ENCODE peak calls at places on chromosome 19, in nine cellular contexts. One of them, this sample, is unnamed.
A peak's percentile ranks its signal among the peaks of the same experiment; 100 is the strongest.

GRCh38 chr19:41344162-41344561 is 9.6 kb downstream of the TGFB1 start:
- DNase-seq in brain microvascular endothelial cell: no peak
- DNase-seq in stimulated activated CD8-positive, alpha-beta memory T cell treated with anti-CD3 and anti-CD28 coated beads, Interleukin-15, amount 100 ng/mL, for 1 hour: no peak
- DNase-seq in tibial artery: no peak
- DNase-seq in left cardiac atrium: no peak
- DNase-seq in heart left ventricle: no peak
- DNase-seq in activated CD4-positive, CD25-positive, alpha-beta regulatory T cell treated with anti-CD3 and anti-CD28 coated beads, Interleukin-2, amount 50 U/mL, for 16 hours: no peak
- DNase-seq in testis: no peak
- DNase-seq in GOT3: no peak
- DNase-seq in this sample: no peak

GRCh38 chr19:23996549-23996948 is 81.9 kb downstream of the ZNF726 start:
- DNase-seq in left cardiac atrium: no peak
- DNase-seq in GOT3: no peak
- DNase-seq in heart left ventricle: no peak
- DNase-seq in activated CD4-positive, CD25-positive, alpha-beta regulatory T cell treated with anti-CD3 and anti-CD28 coated beads, Interleukin-2, amount 50 U/mL, for 16 hours: no peak
- DNase-seq in tibial artery: no peak
- DNase-seq in testis: peak; percentile 17
- DNase-seq in brain microvascular endothelial cell: no peak
- DNase-seq in stimulated activated CD8-positive, alpha-beta memory T cell treated with anti-CD3 and anti-CD28 coated beads, Interleukin-15, amount 100 ng/mL, for 1 hour: no peak
- DNase-seq in this sample: no peak

GRCh38 chr19:31220540-31220939 is 128.7 kb downstream of the TSHZ3 start:
- DNase-seq in testis: no peak
- DNase-seq in brain microvascular endothelial cell: no peak
- DNase-seq in heart left ventricle: no peak
- DNase-seq in left cardiac atrium: no peak
- DNase-seq in activated CD4-positive, CD25-positive, alpha-beta regulatory T cell treated with anti-CD3 and anti-CD28 coated beads, Interleukin-2, amount 50 U/mL, for 16 hours: no peak
- DNase-seq in stimulated activated CD8-positive, alpha-beta memory T cell treated with anti-CD3 and anti-CD28 coated beads, Interleukin-15, amount 100 ng/mL, for 1 hour: no peak
- DNase-seq in tibial artery: no peak
- DNase-seq in GOT3: no peak
- DNase-seq in this sample: no peak

GRCh38 chr19:35991731-35992450 is 3.1 kb upstream of the SDHAF1 start:
- DNase-seq in activated CD4-positive, CD25-positive, alpha-beta regulatory T cell treated with anti-CD3 and anti-CD28 coated beads, Interleukin-2, amount 50 U/mL, for 16 hours: no peak
- DNase-seq in testis: no peak
- DNase-seq in stimulated activated CD8-positive, alpha-beta memory T cell treated with anti-CD3 and anti-CD28 coated beads, Interleukin-15, amount 100 ng/mL, for 1 hour: no peak
- DNase-seq in GOT3: no peak
- DNase-seq in brain microvascular endothelial cell: no peak
- DNase-seq in left cardiac atrium: no peak
- DNase-seq in heart left ventricle: no peak
- DNase-seq in tibial artery: no peak
- DNase-seq in this sample: no peak

GRCh38 chr19:35153701-35154534 is 617 bp upstream of the FXYD5 start:
- DNase-seq in activated CD4-positive, CD25-positive, alpha-beta regulatory T cell treated with anti-CD3 and anti-CD28 coated beads, Interleukin-2, amount 50 U/mL, for 16 hours: peak; percentile 40
- DNase-seq in testis: no peak
- DNase-seq in stimulated activated CD8-positive, alpha-beta memory T cell treated with anti-CD3 and anti-CD28 coated beads, Interleukin-15, amount 100 ng/mL, for 1 hour: peak; percentile 46
- DNase-seq in tibial artery: no peak
- DNase-seq in GOT3: no peak
- DNase-seq in brain microvascular endothelial cell: no peak
- DNase-seq in heart left ventricle: peak; percentile 79
- DNase-seq in left cardiac atrium: peak; percentile 56
- DNase-seq in this sample: no peak

GRCh38 chr19:43636121-43636683 is 3.4 kb downstream of the CADM4 start:
- DNase-seq in testis: no peak
- DNase-seq in brain microvascular endothelial cell: no peak
- DNase-seq in GOT3: no peak
- DNase-seq in activated CD4-positive, CD25-positive, alpha-beta regulatory T cell treated with anti-CD3 and anti-CD28 coated beads, Interleukin-2, amount 50 U/mL, for 16 hours: no peak
- DNase-seq in tibial artery: no peak
- DNase-seq in left cardiac atrium: no peak
- DNase-seq in heart left ventricle: no peak
- DNase-seq in stimulated activated CD8-positive, alpha-beta memory T cell treated with anti-CD3 and anti-CD28 coated beads, Interleukin-15, amount 100 ng/mL, for 1 hour: no peak
- DNase-seq in this sample: no peak

GRCh38 chr19:31821346-31821745 is 472.1 kb upstream of the TSHZ3 start:
- DNase-seq in left cardiac atrium: no peak
- DNase-seq in stimulated activated CD8-positive, alpha-beta memory T cell treated with anti-CD3 and anti-CD28 coated beads, Interleukin-15, amount 100 ng/mL, for 1 hour: no peak
- DNase-seq in testis: no peak
- DNase-seq in heart left ventricle: no peak
- DNase-seq in activated CD4-positive, CD25-positive, alpha-beta regulatory T cell treated with anti-CD3 and anti-CD28 coated beads, Interleukin-2, amount 50 U/mL, for 16 hours: no peak
- DNase-seq in tibial artery: no peak
- DNase-seq in GOT3: no peak
- DNase-seq in brain microvascular endothelial cell: no peak
- DNase-seq in this sample: no peak

GRCh38 chr19:16180611-16181010 is 4.6 kb upstream of the FAM32A start:
- DNase-seq in heart left ventricle: no peak
- DNase-seq in GOT3: no peak
- DNase-seq in activated CD4-positive, CD25-positive, alpha-beta regulatory T cell treated with anti-CD3 and anti-CD28 coated beads, Interleukin-2, amount 50 U/mL, for 16 hours: no peak
- DNase-seq in left cardiac atrium: no peak
- DNase-seq in brain microvascular endothelial cell: peak; percentile 58
- DNase-seq in testis: no peak
- DNase-seq in tibial artery: no peak
- DNase-seq in stimulated activated CD8-positive, alpha-beta memory T cell treated with anti-CD3 and anti-CD28 coated beads, Interleukin-15, amount 100 ng/mL, for 1 hour: no peak
- DNase-seq in this sample: no peak

GRCh38 chr19:38115264-38115802 is 108.7 kb downstream of the DPF1 start:
- DNase-seq in left cardiac atrium: no peak
- DNase-seq in stimulated activated CD8-positive, alpha-beta memory T cell treated with anti-CD3 and anti-CD28 coated beads, Interleukin-15, amount 100 ng/mL, for 1 hour: no peak
- DNase-seq in heart left ventricle: no peak
- DNase-seq in tibial artery: no peak
- DNase-seq in brain microvascular endothelial cell: no peak
- DNase-seq in activated CD4-positive, CD25-positive, alpha-beta regulatory T cell treated with anti-CD3 and anti-CD28 coated beads, Interleukin-2, amount 50 U/mL, for 16 hours: no peak
- DNase-seq in GOT3: no peak
- DNase-seq in testis: no peak
- DNase-seq in this sample: no peak

GRCh38 chr19:19550454-19550842 is 12.4 kb downstream of the CILP2 start:
- DNase-seq in stimulated activated CD8-positive, alpha-beta memory T cell treated with anti-CD3 and anti-CD28 coated beads, Interleukin-15, amount 100 ng/mL, for 1 hour: no peak
- DNase-seq in left cardiac atrium: no peak
- DNase-seq in GOT3: no peak
- DNase-seq in tibial artery: no peak
- DNase-seq in testis: no peak
- DNase-seq in activated CD4-positive, CD25-positive, alpha-beta regulatory T cell treated with anti-CD3 and anti-CD28 coated beads, Interleukin-2, amount 50 U/mL, for 16 hours: no peak
- DNase-seq in brain microvascular endothelial cell: no peak
- DNase-seq in heart left ventricle: no peak
- DNase-seq in this sample: no peak

GRCh38 chr19:12034610-12035009 is 869 bp downstream of the ZNF433 start:
- DNase-seq in heart left ventricle: no peak
- DNase-seq in activated CD4-positive, CD25-positive, alpha-beta regulatory T cell treated with anti-CD3 and anti-CD28 coated beads, Interleukin-2, amount 50 U/mL, for 16 hours: no peak
- DNase-seq in brain microvascular endothelial cell: no peak
- DNase-seq in tibial artery: no peak
- DNase-seq in stimulated activated CD8-positive, alpha-beta memory T cell treated with anti-CD3 and anti-CD28 coated beads, Interleukin-15, amount 100 ng/mL, for 1 hour: no peak
- DNase-seq in GOT3: no peak
- DNase-seq in left cardiac atrium: no peak
- DNase-seq in testis: no peak
- DNase-seq in this sample: no peak

GRCh38 chr19:15249912-15250634 is 17.8 kb upstream of the EPHX3 start:
- DNase-seq in left cardiac atrium: peak; percentile 80
- DNase-seq in tibial artery: peak; percentile 78
- DNase-seq in heart left ventricle: peak; percentile 84
- DNase-seq in activated CD4-positive, CD25-positive, alpha-beta regulatory T cell treated with anti-CD3 and anti-CD28 coated beads, Interleukin-2, amount 50 U/mL, for 16 hours: no peak
- DNase-seq in GOT3: no peak
- DNase-seq in brain microvascular endothelial cell: peak; percentile 91
- DNase-seq in stimulated activated CD8-positive, alpha-beta memory T cell treated with anti-CD3 and anti-CD28 coated beads, Interleukin-15, amount 100 ng/mL, for 1 hour: no peak
- DNase-seq in testis: peak; percentile 61
- DNase-seq in this sample: no peak

GRCh38 chr19:6464070-6464873 is at the start of gene CRB3:
- DNase-seq in tibial artery: no peak
- DNase-seq in left cardiac atrium: no peak
- DNase-seq in brain microvascular endothelial cell: no peak
- DNase-seq in stimulated activated CD8-positive, alpha-beta memory T cell treated with anti-CD3 and anti-CD28 coated beads, Interleukin-15, amount 100 ng/mL, for 1 hour: peak; percentile 29
- DNase-seq in testis: peak; percentile 37
- DNase-seq in activated CD4-positive, CD25-positive, alpha-beta regulatory T cell treated with anti-CD3 and anti-CD28 coated beads, Interleukin-2, amount 50 U/mL, for 16 hours: no peak
- DNase-seq in GOT3: no peak
- DNase-seq in heart left ventricle: no peak
- DNase-seq in this sample: no peak

GRCh38 chr19:16259385-16260159 is 61.9 kb downstream of the AP1M1 start:
- DNase-seq in testis: no peak
- DNase-seq in brain microvascular endothelial cell: no peak
- DNase-seq in heart left ventricle: peak; percentile 62
- DNase-seq in GOT3: no peak
- DNase-seq in activated CD4-positive, CD25-positive, alpha-beta regulatory T cell treated with anti-CD3 and anti-CD28 coated beads, Interleukin-2, amount 50 U/mL, for 16 hours: no peak
- DNase-seq in left cardiac atrium: no peak
- DNase-seq in tibial artery: no peak
- DNase-seq in stimulated activated CD8-positive, alpha-beta memory T cell treated with anti-CD3 and anti-CD28 coated beads, Interleukin-15, amount 100 ng/mL, for 1 hour: no peak
- DNase-seq in this sample: no peak

GRCh38 chr19:17026041-17026658 is 460 bp downstream of the CPAMD8 start:
- DNase-seq in stimulated activated CD8-positive, alpha-beta memory T cell treated with anti-CD3 and anti-CD28 coated beads, Interleukin-15, amount 100 ng/mL, for 1 hour: no peak
- DNase-seq in testis: no peak
- DNase-seq in GOT3: no peak
- DNase-seq in tibial artery: no peak
- DNase-seq in activated CD4-positive, CD25-positive, alpha-beta regulatory T cell treated with anti-CD3 and anti-CD28 coated beads, Interleukin-2, amount 50 U/mL, for 16 hours: no peak
- DNase-seq in heart left ventricle: no peak
- DNase-seq in brain microvascular endothelial cell: no peak
- DNase-seq in left cardiac atrium: no peak
- DNase-seq in this sample: no peak

GRCh38 chr19:55467236-55468053 is 2.9 kb upstream of the C19orf85 start:
- DNase-seq in activated CD4-positive, CD25-positive, alpha-beta regulatory T cell treated with anti-CD3 and anti-CD28 coated beads, Interleukin-2, amount 50 U/mL, for 16 hours: peak; percentile 45
- DNase-seq in tibial artery: peak; percentile 69
- DNase-seq in GOT3: no peak
- DNase-seq in brain microvascular endothelial cell: no peak
- DNase-seq in stimulated activated CD8-positive, alpha-beta memory T cell treated with anti-CD3 and anti-CD28 coated beads, Interleukin-15, amount 100 ng/mL, for 1 hour: peak; percentile 47
- DNase-seq in heart left ventricle: peak; percentile 88
- DNase-seq in left cardiac atrium: peak; percentile 79
- DNase-seq in testis: peak; percentile 79
- DNase-seq in this sample: no peak

GRCh38 chr19:12769689-12770088 is 5.7 kb downstream of the HOOK2 start:
- DNase-seq in stimulated activated CD8-positive, alpha-beta memory T cell treated with anti-CD3 and anti-CD28 coated beads, Interleukin-15, amount 100 ng/mL, for 1 hour: no peak
- DNase-seq in left cardiac atrium: no peak
- DNase-seq in tibial artery: no peak
- DNase-seq in brain microvascular endothelial cell: no peak
- DNase-seq in heart left ventricle: no peak
- DNase-seq in activated CD4-positive, CD25-positive, alpha-beta regulatory T cell treated with anti-CD3 and anti-CD28 coated beads, Interleukin-2, amount 50 U/mL, for 16 hours: no peak
- DNase-seq in GOT3: no peak
- DNase-seq in testis: peak; percentile 35
- DNase-seq in this sample: no peak

GRCh38 chr19:49231804-49232203 is 74.2 kb downstream of the TRPM4 start:
- DNase-seq in stimulated activated CD8-positive, alpha-beta memory T cell treated with anti-CD3 and anti-CD28 coated beads, Interleukin-15, amount 100 ng/mL, for 1 hour: no peak
- DNase-seq in brain microvascular endothelial cell: no peak
- DNase-seq in GOT3: no peak
- DNase-seq in left cardiac atrium: no peak
- DNase-seq in testis: no peak
- DNase-seq in tibial artery: no peak
- DNase-seq in activated CD4-positive, CD25-positive, alpha-beta regulatory T cell treated with anti-CD3 and anti-CD28 coated beads, Interleukin-2, amount 50 U/mL, for 16 hours: no peak
- DNase-seq in heart left ventricle: no peak
- DNase-seq in this sample: no peak

GRCh38 chr19:29265436-29265835 is 52.5 kb upstream of the UQCRFS1 start:
- DNase-seq in left cardiac atrium: no peak
- DNase-seq in GOT3: no peak
- DNase-seq in tibial artery: no peak
- DNase-seq in stimulated activated CD8-positive, alpha-beta memory T cell treated with anti-CD3 and anti-CD28 coated beads, Interleukin-15, amount 100 ng/mL, for 1 hour: no peak
- DNase-seq in testis: no peak
- DNase-seq in activated CD4-positive, CD25-positive, alpha-beta regulatory T cell treated with anti-CD3 and anti-CD28 coated beads, Interleukin-2, amount 50 U/mL, for 16 hours: no peak
- DNase-seq in brain microvascular endothelial cell: no peak
- DNase-seq in heart left ventricle: no peak
- DNase-seq in this sample: peak; percentile 64

GRCh38 chr19:41327076-41327475 is 17.1 kb downstream of the CCDC97 start:
- DNase-seq in tibial artery: no peak
- DNase-seq in heart left ventricle: no peak
- DNase-seq in activated CD4-positive, CD25-positive, alpha-beta regulatory T cell treated with anti-CD3 and anti-CD28 coated beads, Interleukin-2, amount 50 U/mL, for 16 hours: no peak
- DNase-seq in brain microvascular endothelial cell: no peak
- DNase-seq in left cardiac atrium: no peak
- DNase-seq in stimulated activated CD8-positive, alpha-beta memory T cell treated with anti-CD3 and anti-CD28 coated beads, Interleukin-15, amount 100 ng/mL, for 1 hour: no peak
- DNase-seq in testis: no peak
- DNase-seq in GOT3: no peak
- DNase-seq in this sample: no peak

GRCh38 chr19:21604351-21604926 is 99.0 kb downstream of the ZNF429 start:
- DNase-seq in heart left ventricle: no peak
- DNase-seq in tibial artery: no peak
- DNase-seq in activated CD4-positive, CD25-positive, alpha-beta regulatory T cell treated with anti-CD3 and anti-CD28 coated beads, Interleukin-2, amount 50 U/mL, for 16 hours: no peak
- DNase-seq in stimulated activated CD8-positive, alpha-beta memory T cell treated with anti-CD3 and anti-CD28 coated beads, Interleukin-15, amount 100 ng/mL, for 1 hour: no peak
- DNase-seq in GOT3: no peak
- DNase-seq in left cardiac atrium: no peak
- DNase-seq in brain microvascular endothelial cell: no peak
- DNase-seq in testis: no peak
- DNase-seq in this sample: no peak

GRCh38 chr19:39032164-39032918 is at the start of gene FBXO27:
- DNase-seq in tibial artery: no peak
- DNase-seq in heart left ventricle: peak; percentile 61
- DNase-seq in stimulated activated CD8-positive, alpha-beta memory T cell treated with anti-CD3 and anti-CD28 coated beads, Interleukin-15, amount 100 ng/mL, for 1 hour: no peak
- DNase-seq in GOT3: no peak
- DNase-seq in testis: peak; percentile 40
- DNase-seq in brain microvascular endothelial cell: no peak
- DNase-seq in left cardiac atrium: peak; percentile 52
- DNase-seq in activated CD4-positive, CD25-positive, alpha-beta regulatory T cell treated with anti-CD3 and anti-CD28 coated beads, Interleukin-2, amount 50 U/mL, for 16 hours: no peak
- DNase-seq in this sample: no peak

GRCh38 chr19:10776900-10777650 is 58.9 kb downstream of the TMED1 start:
- DNase-seq in GOT3: no peak
- DNase-seq in tibial artery: no peak
- DNase-seq in testis: no peak
- DNase-seq in left cardiac atrium: no peak
- DNase-seq in activated CD4-positive, CD25-positive, alpha-beta regulatory T cell treated with anti-CD3 and anti-CD28 coated beads, Interleukin-2, amount 50 U/mL, for 16 hours: no peak
- DNase-seq in heart left ventricle: no peak
- DNase-seq in stimulated activated CD8-positive, alpha-beta memory T cell treated with anti-CD3 and anti-CD28 coated beads, Interleukin-15, amount 100 ng/mL, for 1 hour: no peak
- DNase-seq in brain microvascular endothelial cell: no peak
- DNase-seq in this sample: no peak

GRCh38 chr19:15101479-15102082 is 5.6 kb upstream of the SYDE1 start:
- DNase-seq in activated CD4-positive, CD25-positive, alpha-beta regulatory T cell treated with anti-CD3 and anti-CD28 coated beads, Interleukin-2, amount 50 U/mL, for 16 hours: no peak
- DNase-seq in heart left ventricle: no peak
- DNase-seq in brain microvascular endothelial cell: peak; percentile 53
- DNase-seq in stimulated activated CD8-positive, alpha-beta memory T cell treated with anti-CD3 and anti-CD28 coated beads, Interleukin-15, amount 100 ng/mL, for 1 hour: peak; percentile 30
- DNase-seq in GOT3: no peak
- DNase-seq in tibial artery: no peak
- DNase-seq in left cardiac atrium: no peak
- DNase-seq in testis: peak; percentile 72
- DNase-seq in this sample: no peak

GRCh38 chr19:38003427-38004099 is 96.6 kb downstream of the SIPA1L3 start:
- DNase-seq in left cardiac atrium: peak; percentile 82
- DNase-seq in activated CD4-positive, CD25-positive, alpha-beta regulatory T cell treated with anti-CD3 and anti-CD28 coated beads, Interleukin-2, amount 50 U/mL, for 16 hours: no peak
- DNase-seq in GOT3: peak; percentile 22
- DNase-seq in testis: peak; percentile 49
- DNase-seq in tibial artery: peak; percentile 59
- DNase-seq in brain microvascular endothelial cell: peak; percentile 90
- DNase-seq in heart left ventricle: peak; percentile 81
- DNase-seq in stimulated activated CD8-positive, alpha-beta memory T cell treated with anti-CD3 and anti-CD28 coated beads, Interleukin-15, amount 100 ng/mL, for 1 hour: no peak
- DNase-seq in this sample: no peak

GRCh38 chr19:29761575-29762225 is 46.6 kb upstream of the C19orf12 start:
- DNase-seq in left cardiac atrium: no peak
- DNase-seq in brain microvascular endothelial cell: no peak
- DNase-seq in stimulated activated CD8-positive, alpha-beta memory T cell treated with anti-CD3 and anti-CD28 coated beads, Interleukin-15, amount 100 ng/mL, for 1 hour: no peak
- DNase-seq in tibial artery: no peak
- DNase-seq in heart left ventricle: no peak
- DNase-seq in activated CD4-positive, CD25-positive, alpha-beta regulatory T cell treated with anti-CD3 and anti-CD28 coated beads, Interleukin-2, amount 50 U/mL, for 16 hours: no peak
- DNase-seq in testis: no peak
- DNase-seq in GOT3: no peak
- DNase-seq in this sample: no peak

GRCh38 chr19:44947041-44947581 is 1.3 kb downstream of the APOC2 start:
- DNase-seq in GOT3: no peak
- DNase-seq in left cardiac atrium: no peak
- DNase-seq in heart left ventricle: no peak
- DNase-seq in stimulated activated CD8-positive, alpha-beta memory T cell treated with anti-CD3 and anti-CD28 coated beads, Interleukin-15, amount 100 ng/mL, for 1 hour: no peak
- DNase-seq in activated CD4-positive, CD25-positive, alpha-beta regulatory T cell treated with anti-CD3 and anti-CD28 coated beads, Interleukin-2, amount 50 U/mL, for 16 hours: no peak
- DNase-seq in testis: no peak
- DNase-seq in tibial artery: no peak
- DNase-seq in brain microvascular endothelial cell: no peak
- DNase-seq in this sample: no peak

GRCh38 chr19:23203841-23204344 is 46.3 kb downstream of the ZNF724 start:
- DNase-seq in heart left ventricle: peak; percentile 69
- DNase-seq in GOT3: no peak
- DNase-seq in brain microvascular endothelial cell: no peak
- DNase-seq in stimulated activated CD8-positive, alpha-beta memory T cell treated with anti-CD3 and anti-CD28 coated beads, Interleukin-15, amount 100 ng/mL, for 1 hour: no peak
- DNase-seq in tibial artery: peak; percentile 20
- DNase-seq in activated CD4-positive, CD25-positive, alpha-beta regulatory T cell treated with anti-CD3 and anti-CD28 coated beads, Interleukin-2, amount 50 U/mL, for 16 hours: no peak
- DNase-seq in testis: peak; percentile 61
- DNase-seq in left cardiac atrium: peak; percentile 57
- DNase-seq in this sample: no peak

GRCh38 chr19:55689366-55690108 is 14.5 kb downstream of the EPN1 start:
- DNase-seq in activated CD4-positive, CD25-positive, alpha-beta regulatory T cell treated with anti-CD3 and anti-CD28 coated beads, Interleukin-2, amount 50 U/mL, for 16 hours: no peak
- DNase-seq in heart left ventricle: no peak
- DNase-seq in left cardiac atrium: peak; percentile 20
- DNase-seq in tibial artery: no peak
- DNase-seq in GOT3: no peak
- DNase-seq in stimulated activated CD8-positive, alpha-beta memory T cell treated with anti-CD3 and anti-CD28 coated beads, Interleukin-15, amount 100 ng/mL, for 1 hour: no peak
- DNase-seq in testis: no peak
- DNase-seq in brain microvascular endothelial cell: no peak
- DNase-seq in this sample: no peak

GRCh38 chr19:58020985-58021384 is 12.8 kb upstream of the ZSCAN1 start:
- DNase-seq in GOT3: no peak
- DNase-seq in heart left ventricle: no peak
- DNase-seq in stimulated activated CD8-positive, alpha-beta memory T cell treated with anti-CD3 and anti-CD28 coated beads, Interleukin-15, amount 100 ng/mL, for 1 hour: no peak
- DNase-seq in left cardiac atrium: no peak
- DNase-seq in brain microvascular endothelial cell: no peak
- DNase-seq in tibial artery: no peak
- DNase-seq in activated CD4-positive, CD25-positive, alpha-beta regulatory T cell treated with anti-CD3 and anti-CD28 coated beads, Interleukin-2, amount 50 U/mL, for 16 hours: no peak
- DNase-seq in testis: no peak
- DNase-seq in this sample: no peak

GRCh38 chr19:49591731-49592485 is 926 bp downstream of the PRR12 start:
- DNase-seq in tibial artery: no peak
- DNase-seq in brain microvascular endothelial cell: peak; percentile 19
- DNase-seq in heart left ventricle: no peak
- DNase-seq in GOT3: no peak
- DNase-seq in stimulated activated CD8-positive, alpha-beta memory T cell treated with anti-CD3 and anti-CD28 coated beads, Interleukin-15, amount 100 ng/mL, for 1 hour: no peak
- DNase-seq in activated CD4-positive, CD25-positive, alpha-beta regulatory T cell treated with anti-CD3 and anti-CD28 coated beads, Interleukin-2, amount 50 U/mL, for 16 hours: no peak
- DNase-seq in testis: no peak
- DNase-seq in left cardiac atrium: peak; percentile 60
- DNase-seq in this sample: no peak

This sample was measured in vagina.